ENCODE peak calls at places on chromosome 11, in six cellular contexts. A is tibial nerve; I is GM06990; G is A549; D is CD4-positive, alpha-beta T cell; T is endothelial cell. M is an unnamed sample.

GRCh38 chr11:113926273-113927183 is 21.9 kb downstream of the HTR3B start:
- DNase-seq in A (no peak), I (no peak), G (peak), D (no peak), T (no peak), M (no peak)

GRCh38 chr11:5343474-5344335 is at the start of gene OR51B5:
- DNase-seq in A (no peak), I (no peak), G (no peak), D (no peak), T (no peak), M (peak)

GRCh38 chr11:35682230-35683195 is 19.9 kb downstream of the TRIM44 start:
- DNase-seq in A (no peak), I (no peak), G (no peak), D (no peak), T (no peak), M (peak)

GRCh38 chr11:8025123-8025522 is 38.0 kb downstream of the EIF3F start:
- DNase-seq in A (no peak), I (no peak), G (no peak), D (no peak), T (no peak), M (no peak)

GRCh38 chr11:78100276-78101040 is 20.8 kb upstream of the NDUFC2 start:
- DNase-seq in A (no peak), I (no peak), G (no peak), D (no peak), T (no peak), M (no peak)

GRCh38 chr11:44814881-44815592 is 88.3 kb downstream of the TSPAN18 start:
- DNase-seq in A (no peak), I (no peak), G (no peak), D (no peak), T (no peak), M (peak)

GRCh38 chr11:73950869-73951710 is at the start of gene DNAJB13:
- DNase-seq in A (no peak), I (no peak), G (peak), D (no peak), T (peak), M (peak)

GRCh38 chr11:32831241-32831640 is 1.5 kb downstream of the PRRG4 start:
- DNase-seq in A (no peak), I (no peak), G (no peak), D (no peak), T (no peak), M (no peak)

GRCh38 chr11:31492320-31492913 is 17.0 kb downstream of the IMMP1L start:
- DNase-seq in A (no peak), I (no peak), G (no peak), D (no peak), T (no peak), M (peak)

GRCh38 chr11:64060861-64061444 is 25.2 kb downstream of the FLRT1 start:
- DNase-seq in A (no peak), I (peak), G (peak), D (peak), T (peak), M (peak)

GRCh38 chr11:34997872-34998548 is 81.6 kb downstream of the PDHX start:
- DNase-seq in A (no peak), I (no peak), G (peak), D (no peak), T (no peak), M (peak)

GRCh38 chr11:48033918-48034341 is 53.6 kb downstream of the PTPRJ start:
- DNase-seq in A (no peak), I (no peak), G (no peak), D (no peak), T (no peak), M (no peak)

GRCh38 chr11:85955531-85955930 is 100.3 kb downstream of the CCDC83 start:
- DNase-seq in A (no peak), I (no peak), G (no peak), D (no peak), T (no peak), M (peak)

GRCh38 chr11:114288139-114288538 is 8.1 kb upstream of the NNMT start:
- DNase-seq in A (no peak), I (no peak), G (no peak), D (no peak), T (no peak), M (no peak)

GRCh38 chr11:111634981-111635705 is 32.9 kb downstream of the SIK2 start:
- DNase-seq in A (no peak), I (no peak), G (no peak), D (no peak), T (no peak), M (peak)

GRCh38 chr11:14908214-14908880 is 16.3 kb upstream of the CYP2R1 start:
- DNase-seq in A (no peak), I (no peak), G (peak), D (peak), T (no peak), M (peak)

GRCh38 chr11:78952866-78953265 is 378.2 kb upstream of the NARS2 start:
- DNase-seq in A (no peak), I (no peak), G (no peak), D (no peak), T (no peak), M (no peak)

GRCh38 chr11:124756033-124756752 is 4.1 kb upstream of the VSIG2 start:
- DNase-seq in A (no peak), I (no peak), G (no peak), D (no peak), T (no peak), M (no peak)

GRCh38 chr11:46427364-46427763 is 35.8 kb upstream of the CHRM4 start:
- DNase-seq in A (no peak), I (no peak), G (peak), D (no peak), T (no peak), M (no peak)

GRCh38 chr11:73072935-73073481 is 69.1 kb downstream of the FCHSD2 start:
- DNase-seq in A (no peak), I (peak), G (peak), D (no peak), T (no peak), M (peak)

GRCh38 chr11:36019722-36020121 is 75.9 kb downstream of the LDLRAD3 start:
- DNase-seq in A (no peak), I (no peak), G (no peak), D (no peak), T (no peak), M (no peak)

GRCh38 chr11:6650104-6650503 is 5.5 kb downstream of the DCHS1 start:
- DNase-seq in A (no peak), I (no peak), G (no peak), D (no peak), T (no peak), M (no peak)

GRCh38 chr11:64218628-64219353 is 7.2 kb downstream of the TRPT1 start:
- DNase-seq in A (no peak), I (no peak), G (no peak), D (no peak), T (no peak), M (no peak)

GRCh38 chr11:111906680-111907079 is 4.9 kb downstream of the CRYAB start:
- DNase-seq in A (no peak), I (no peak), G (no peak), D (no peak), T (no peak), M (no peak)

GRCh38 chr11:16382638-16383380 is 26.5 kb upstream of the SOX6 start:
- DNase-seq in A (no peak), I (no peak), G (no peak), D (no peak), T (no peak), M (peak)

GRCh38 chr11:92123540-92123939 is 101.1 kb upstream of the FAT3 start:
- DNase-seq in A (no peak), I (no peak), G (no peak), D (no peak), T (no peak), M (no peak)

GRCh38 chr11:34926101-34926830 is 9.8 kb downstream of the PDHX start:
- DNase-seq in A (no peak), I (peak), G (peak), D (no peak), T (peak), M (peak)

GRCh38 chr11:122235615-122236014 is 119.6 kb upstream of the BLID start:
- DNase-seq in A (no peak), I (no peak), G (peak), D (no peak), T (no peak), M (peak)

GRCh38 chr11:122253541-122254317 is 137.7 kb upstream of the BLID start:
- DNase-seq in A (no peak), I (no peak), G (no peak), D (no peak), T (no peak), M (peak)

GRCh38 chr11:30474151-30474954 is 111.8 kb downstream of the MPPED2 start:
- DNase-seq in A (no peak), I (no peak), G (no peak), D (no peak), T (no peak), M (no peak)

GRCh38 chr11:65227879-65228278 is 33.9 kb upstream of the POLA2 start:
- DNase-seq in A (no peak), I (no peak), G (no peak), D (no peak), T (no peak), M (no peak)

GRCh38 chr11:113470233-113470632 is 5.0 kb downstream of the DRD2 start:
- DNase-seq in A (no peak), I (no peak), G (no peak), D (no peak), T (no peak), M (no peak)

GRCh38 chr11:113896156-113896879 is 8.3 kb upstream of the HTR3B start:
- DNase-seq in A (no peak), I (no peak), G (peak), D (peak), T (peak), M (peak)

GRCh38 chr11:15655552-15655951 is 540.8 kb downstream of the INSC start:
- DNase-seq in A (no peak), I (no peak), G (no peak), D (no peak), T (no peak), M (no peak)

GRCh38 chr11:44611687-44612437 is 46.4 kb downstream of the CD82 start:
- DNase-seq in A (no peak), I (peak), G (no peak), D (peak), T (no peak), M (peak)

GRCh38 chr11:34492806-34493414 is 20.7 kb downstream of the ELF5 start:
- DNase-seq in A (peak), I (no peak), G (peak), D (peak), T (peak), M (peak)

GRCh38 chr11:33445761-33446161 is 188.6 kb downstream of the HIPK3 start:
- DNase-seq in A (no peak), I (no peak), G (peak), D (no peak), T (no peak), M (peak)

GRCh38 chr11:58577441-58578135 is 1.3 kb upstream of the ZFP91 start:
- DNase-seq in A (peak), I (no peak), G (no peak), D (peak), T (peak), M (peak)

GRCh38 chr11:58578635-58579191 is at the start of gene ZFP91:
- DNase-seq in A (peak), I (peak), G (peak), D (peak), T (peak), M (peak)

GRCh38 chr11:58578136-58578634 is 678 bp upstream of the ZFP91 start:
- DNase-seq in A (peak), I (peak), G (peak), D (peak), T (peak), M (peak)

GRCh38 chr11:58575377-58576020 is at the start of gene LPXN:
- DNase-seq in A (no peak), I (peak), G (no peak), D (peak), T (no peak), M (peak)

GRCh38 chr11:58576792-58577440 is 1.3 kb upstream of the LPXN start:
- DNase-seq in A (no peak), I (peak), G (peak), D (no peak), T (no peak), M (peak)
- TF ChIP-seq CTCF in A (peak), I (peak), G (peak), D (peak), T (no peak), M (peak)

DNA sequence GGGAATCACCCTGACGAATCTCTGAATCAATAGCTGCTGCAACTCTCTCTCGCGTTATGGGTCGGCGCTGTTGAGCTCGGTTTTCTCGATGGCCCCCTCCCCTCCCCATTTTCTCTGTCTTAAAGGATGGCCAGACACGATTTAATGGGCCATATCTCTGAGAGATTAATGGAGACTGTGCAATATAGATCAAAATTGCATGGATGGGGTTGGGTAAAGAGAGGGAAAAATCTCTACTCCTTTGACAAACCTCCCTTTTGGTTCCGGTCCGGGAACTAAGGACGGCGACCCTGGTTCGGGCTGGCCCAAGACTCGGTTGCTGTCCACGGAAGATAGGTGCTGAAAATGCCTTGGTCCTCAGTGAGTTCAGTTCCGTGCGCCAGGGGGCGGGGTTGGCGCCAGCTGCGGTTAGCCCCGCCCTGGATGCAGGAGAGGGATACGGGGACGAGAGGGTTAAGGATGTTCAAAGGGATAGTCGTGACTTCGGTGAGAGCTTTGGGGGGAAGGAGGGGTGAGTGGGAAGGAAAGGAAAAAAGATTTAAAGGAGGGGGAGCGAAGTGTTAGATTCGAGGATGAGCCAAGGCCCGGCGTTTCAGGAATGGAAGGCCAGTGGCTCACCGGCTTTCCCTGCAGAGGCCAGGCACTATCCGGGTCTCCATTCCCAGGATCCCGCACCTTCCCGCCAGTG is 103.6 kb upstream of the HSD17B12 start:
- DNase-seq in A (no peak), I (no peak), G (peak), D (no peak), T (peak), M (peak)
- TF ChIP-seq CTCF in A (no peak), I (peak), G (no peak), D (no peak), T (peak), M (peak)

DNA sequence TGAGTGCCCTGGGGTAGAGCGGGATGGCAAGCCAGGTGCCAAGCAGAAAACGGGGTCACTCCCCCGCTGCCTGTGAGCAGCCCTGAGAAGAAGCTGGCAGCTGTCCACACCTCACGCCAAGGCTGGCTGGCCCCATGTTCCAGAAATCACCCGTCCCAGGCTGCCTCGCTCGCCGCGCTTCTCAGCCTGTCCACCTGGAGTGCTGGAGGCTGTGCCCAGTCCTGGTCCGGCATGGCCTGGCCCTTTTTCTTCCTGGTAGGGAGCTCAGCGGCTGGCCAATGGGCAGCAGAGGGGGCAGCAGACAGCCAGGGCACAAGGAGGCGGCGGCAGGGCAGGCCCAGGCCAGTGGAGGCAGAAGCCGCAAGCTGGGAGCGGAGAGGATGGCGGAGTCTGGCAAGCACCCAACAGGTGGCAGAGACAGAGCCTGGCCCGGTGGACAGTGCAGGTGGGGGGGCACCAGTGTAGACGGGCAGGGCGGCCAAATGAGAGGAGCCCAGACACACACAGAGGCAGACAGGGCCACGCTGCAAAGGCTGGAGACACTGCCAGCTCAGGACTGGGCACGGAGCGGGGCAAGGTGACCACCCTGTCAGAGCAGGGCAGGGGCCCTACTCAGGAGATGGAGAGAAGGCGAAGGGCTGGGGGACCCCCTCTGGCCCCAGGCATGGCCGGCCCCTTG is 37.2 kb upstream of the TH start:
- DNase-seq in A (peak), I (no peak), G (peak), D (no peak), T (no peak), M (no peak)
- TF ChIP-seq CTCF in A (no peak), I (no peak), G (no peak), D (no peak), T (no peak), M (no peak)

DNA sequence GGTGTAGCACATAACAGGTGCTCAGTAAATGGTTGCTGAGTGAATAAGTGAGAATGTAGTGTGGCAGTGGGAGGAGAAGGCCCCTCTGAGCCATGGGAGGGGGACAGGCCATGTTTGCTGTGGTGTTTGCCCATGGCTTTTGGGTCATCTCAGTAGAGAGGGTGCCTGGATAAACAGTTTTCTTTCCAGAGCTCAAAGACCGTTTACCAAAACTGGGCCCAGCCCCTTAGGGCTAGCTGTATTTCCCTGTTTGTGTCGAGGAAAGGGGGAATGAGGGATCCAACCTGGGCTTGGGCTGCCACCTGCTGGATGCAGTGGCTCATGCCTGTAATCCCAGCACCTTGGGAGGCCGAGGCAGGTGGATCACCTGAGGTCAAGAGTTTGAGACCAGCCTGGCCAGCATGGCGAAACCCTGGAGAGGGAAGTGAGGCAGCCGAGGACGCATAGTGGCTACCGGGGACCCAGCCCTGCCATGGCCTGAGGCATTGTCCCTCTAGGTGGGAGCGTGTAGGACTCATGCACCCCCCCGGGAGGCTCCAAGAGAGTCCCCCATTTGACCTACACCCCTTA is 8.7 kb upstream of the LTO1 start:
- DNase-seq in A (no peak), I (no peak), G (peak), D (no peak), T (no peak), M (no peak)
- TF ChIP-seq CTCF in A (no peak), I (peak), G (peak), D (no peak), T (peak), M (peak)

GRCh38 chr11:27907534-27907933 is 200.4 kb downstream of the KIF18A start:
- DNase-seq in A (no peak), I (no peak), G (no peak), D (no peak), T (no peak), M (no peak)

GRCh38 chr11:27910186-27910941 is 197.6 kb downstream of the KIF18A start:
- DNase-seq in A (no peak), I (no peak), G (peak), D (no peak), T (no peak), M (peak)

GRCh38 chr11:27902981-27903624 is 202.8 kb upstream of the BDNF start:
- DNase-seq in A (no peak), I (no peak), G (peak), D (no peak), T (no peak), M (peak)

GRCh38 chr11:27909386-27909785 is 198.6 kb downstream of the KIF18A start:
- DNase-seq in A (no peak), I (no peak), G (no peak), D (no peak), T (no peak), M (no peak)

DNA sequence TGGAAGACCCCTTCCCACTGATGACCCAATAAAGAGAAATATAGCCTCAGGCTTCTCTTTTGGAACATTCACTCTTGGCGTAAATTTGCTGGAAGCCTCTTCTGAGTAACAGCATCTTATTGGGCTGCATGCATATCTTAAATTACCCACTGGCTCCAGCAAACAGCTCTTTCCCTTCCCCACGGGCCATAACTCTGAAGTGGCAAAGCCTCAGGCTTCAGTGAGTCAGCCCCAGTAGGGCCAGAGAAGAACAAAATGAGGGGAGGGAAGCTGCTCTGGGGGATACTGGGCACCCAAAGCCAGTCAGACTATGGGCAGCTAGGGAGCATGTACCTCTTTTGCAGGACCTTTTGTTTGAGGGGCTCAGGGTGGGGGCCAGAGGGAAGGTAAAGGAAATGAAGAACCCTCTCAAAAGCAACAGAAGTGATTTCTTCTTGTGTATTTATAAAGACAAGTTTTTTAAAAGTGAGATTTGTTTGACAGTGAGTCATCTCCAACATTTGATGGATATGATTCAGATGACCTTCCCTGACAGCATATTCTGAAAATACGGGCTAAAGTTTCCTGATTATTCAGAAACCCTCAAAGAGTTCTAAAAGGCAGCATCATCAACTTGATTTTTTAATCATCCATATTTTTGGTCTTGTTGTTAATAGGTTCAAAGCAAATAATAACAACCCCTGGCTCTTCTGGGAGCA is 203.4 kb downstream of the KIF18A start:
- DNase-seq in A (no peak), I (no peak), G (peak), D (no peak), T (no peak), M (peak)
- TF ChIP-seq CTCF in A (no peak), I (no peak), G (no peak), D (no peak), T (no peak), M (no peak)